ENCODE peak calls at places on chromosomes 1 and 21, in four cellular contexts. B, U, Y and O are unnamed samples.

GRCh38 chr21:32308696-32309095 is 10.0 kb downstream of the MRAP start:
- DNase-seq in Y (no peak), U (peak; percentile 39), B (no peak), O (no peak)

GRCh38 chr1:240619901-240620621 is 8.1 kb upstream of the GREM2 start:
- DNase-seq in B (no peak), Y (no peak), U (no peak), O (no peak)

GRCh38 chr21:36113647-36114428 is 21.0 kb upstream of the CBR3 start:
- DNase-seq in U (no peak), Y (no peak), B (peak; percentile 70), O (no peak)

GRCh38 chr1:161379071-161379470 is 11.4 kb upstream of the CFAP126 start:
- DNase-seq in B (no peak), U (no peak), Y (no peak), O (no peak)

GRCh38 chr1:2505461-2505994 is 20.9 kb downstream of the PANK4 start:
- DNase-seq in U (no peak), B (no peak), Y (no peak), O (no peak)

GRCh38 chr1:153963850-153964331 is 554 bp upstream of the SLC39A1 start:
- DNase-seq in U (peak; percentile 83), Y (no peak), B (peak; percentile 52), O (peak; percentile 71)

GRCh38 chr1:87017994-87018672 is 103.7 kb downstream of the HS2ST1 start:
- DNase-seq in B (no peak), Y (no peak), U (no peak), O (no peak)

GRCh38 chr1:206583461-206584264 is 28.6 kb downstream of the EIF2D start:
- DNase-seq in U (peak; percentile 91), Y (no peak), B (peak; percentile 55), O (peak; percentile 91)

GRCh38 chr1:24339996-24340395 is 20.8 kb downstream of the GRHL3 start:
- DNase-seq in Y (no peak), U (no peak), B (no peak), O (no peak)

GRCh38 chr1:5992814-5993552 is 758 bp upstream of the NPHP4 start:
- DNase-seq in U (no peak), B (no peak), Y (no peak), O (peak; percentile 69)

GRCh38 chr21:38798481-38798882 is 7.2 kb upstream of the ETS2 start:
- DNase-seq in Y (no peak), U (no peak), B (no peak), O (peak; percentile 81)

GRCh38 chr1:33660244-33660643 is 187.8 kb downstream of the ZSCAN20 start:
- DNase-seq in Y (no peak), B (no peak), U (no peak), O (no peak)

GRCh38 chr1:178645157-178645825 is 79.8 kb upstream of the RALGPS2 start:
- DNase-seq in Y (no peak), B (no peak), U (no peak), O (no peak)

GRCh38 chr1:23394664-23395063 is 25.0 kb upstream of the ZNF436 start:
- DNase-seq in U (peak; percentile 51), B (no peak), Y (no peak), O (no peak)

GRCh38 chr1:85344256-85344694 is 67.8 kb upstream of the BCL10 start:
- DNase-seq in B (peak; percentile 44), U (no peak), Y (no peak), O (peak; percentile 57)

GRCh38 chr1:47249755-47250154 is 17.7 kb upstream of the TAL1 start:
- DNase-seq in B (no peak), U (no peak), Y (no peak), O (no peak)

GRCh38 chr1:208086116-208086515 is 158.1 kb downstream of the PLXNA2 start:
- DNase-seq in B (no peak), U (no peak), Y (no peak), O (no peak)

GRCh38 chr1:109625601-109626560 is 6.2 kb downstream of the AMPD2 start:
- DNase-seq in B (no peak), Y (no peak), U (peak; percentile 40), O (no peak)

GRCh38 chr1:27350673-27351540 is 9.1 kb downstream of the SYTL1 start:
- DNase-seq in B (peak; percentile 66), Y (no peak), U (peak; percentile 93), O (peak; percentile 88)

GRCh38 chr1:203926025-203926540 is 64.7 kb downstream of the SNRPE start:
- DNase-seq in U (no peak), Y (no peak), B (no peak), O (no peak)

GRCh38 chr1:162133566-162133965 is 64.1 kb downstream of the NOS1AP start:
- DNase-seq in Y (no peak), U (no peak), B (no peak), O (no peak)

GRCh38 chr1:239858058-239858457 is 233.6 kb upstream of the FMN2 start:
- DNase-seq in Y (no peak), B (no peak), U (no peak), O (no peak)

GRCh38 chr1:147581459-147581858 is 40.2 kb downstream of the BCL9 start:
- DNase-seq in U (no peak), B (no peak), Y (no peak), O (no peak)

GRCh38 chr1:24872446-24872845 is 57.6 kb downstream of the RUNX3 start:
- DNase-seq in B (no peak), Y (no peak), U (no peak), O (no peak)

GRCh38 chr1:81559662-81560350 is 240.9 kb upstream of the ADGRL2 start:
- DNase-seq in U (no peak), Y (no peak), B (no peak), O (no peak)

GRCh38 chr1:12405325-12406217 is 175.7 kb downstream of the VPS13D start:
- DNase-seq in U (no peak), Y (no peak), B (peak; percentile 82), O (peak; percentile 51)

GRCh38 chr1:96510911-96511310 is 210.7 kb upstream of the PTBP2 start:
- DNase-seq in U (no peak), Y (no peak), B (no peak), O (no peak)

GRCh38 chr1:47623174-47623940 is 185.5 kb downstream of the FOXD2 start:
- DNase-seq in Y (no peak), U (no peak), B (no peak), O (no peak)

GRCh38 chr1:184485731-184486723 is 99.2 kb downstream of the C1orf21 start:
- DNase-seq in Y (no peak), B (no peak), U (no peak), O (no peak)

GRCh38 chr1:182602945-182603645 is 1.1 kb downstream of the RGS16 start:
- DNase-seq in Y (no peak), B (no peak), U (no peak), O (no peak)

GRCh38 chr21:25283720-25284119 is 323.6 kb downstream of the MRPL39 start:
- DNase-seq in U (no peak), Y (no peak), B (peak; percentile 0), O (no peak)

GRCh38 chr1:30661311-30661710 is 62.1 kb downstream of the MATN1 start:
- DNase-seq in B (no peak), U (no peak), Y (no peak), O (no peak)

GRCh38 chr1:226066415-226067077 is 4.0 kb downstream of the H3-3A start:
- DNase-seq in U (no peak), B (no peak), Y (no peak), O (no peak)

GRCh38 chr1:44355582-44356305 is 687 bp upstream of the ERI3 start:
- DNase-seq in Y (no peak), B (no peak), U (no peak), O (no peak)

GRCh38 chr1:2049517-2050481 is at the start of gene PRKCZ:
- DNase-seq in U (peak; percentile 97), Y (peak; percentile 28), B (peak; percentile 87), O (peak; percentile 74)

GRCh38 chr21:15893902-15894301 is 164.1 kb downstream of the USP25 start:
- DNase-seq in U (no peak), B (no peak), Y (no peak), O (no peak)

DNA sequence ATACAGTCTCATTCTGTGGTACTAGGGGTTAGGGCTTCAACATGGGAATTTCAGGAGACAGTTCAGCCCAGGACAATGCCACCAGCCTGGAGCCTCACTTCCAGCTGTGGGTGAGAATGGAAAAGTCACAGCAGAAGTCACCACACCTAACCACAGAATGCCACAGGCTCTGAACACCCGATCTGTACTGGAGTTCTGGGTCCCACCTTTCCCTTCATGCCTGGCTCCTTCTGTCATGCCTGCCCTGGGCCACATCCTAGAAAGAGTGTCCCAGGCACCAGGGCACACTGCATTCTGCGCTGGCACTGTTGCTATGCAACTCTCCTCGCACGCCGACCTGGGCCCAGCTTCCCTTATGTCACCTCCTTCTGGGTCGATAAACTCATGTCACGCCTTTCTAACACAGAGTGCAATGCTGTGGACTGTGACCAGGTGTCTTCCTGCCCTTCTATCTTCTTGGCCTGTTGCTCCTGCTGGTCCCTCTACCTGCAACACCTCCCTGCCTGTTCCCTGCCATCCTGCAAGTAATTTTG is 21.2 kb downstream of the RCSD1 start:
- DNase-seq in Y (no peak), U (no peak), B (no peak), O (no peak)
- TF ChIP-seq BRCA1 in Y (no peak), U (no peak), B (no peak), O (no peak)

GRCh38 chr21:41973861-41974751 is 20.3 kb upstream of the C2CD2 start:
- DNase-seq in B (peak; percentile 50), U (peak; percentile 43), Y (no peak), O (no peak)
- TF ChIP-seq BRCA1 in B (no peak), U (no peak), Y (no peak), O (no peak)

DNA sequence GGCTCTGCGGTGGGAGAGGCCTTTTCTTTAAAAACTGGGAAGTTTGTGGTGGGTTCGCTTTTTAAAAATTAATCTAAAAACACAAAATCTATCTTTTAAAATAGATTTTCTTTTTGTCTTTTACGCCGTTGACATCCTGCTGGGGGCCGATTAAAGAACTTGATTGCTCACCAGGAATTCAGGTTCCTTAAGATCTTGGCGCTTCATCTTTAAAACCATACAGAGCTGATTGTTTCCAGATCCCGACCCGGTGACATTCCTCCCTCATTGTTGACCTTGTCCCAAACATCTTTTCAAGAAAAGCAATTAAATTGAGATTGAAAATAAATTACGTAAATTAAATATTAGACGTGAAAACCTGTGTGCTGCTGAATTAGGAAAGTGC is 546 bp upstream of the ZNF697 start:
- DNase-seq in Y (no peak), U (no peak), B (no peak), O (no peak)
- TF ChIP-seq BRCA1 in Y (no peak), U (no peak), B (no peak), O (no peak)

DNA sequence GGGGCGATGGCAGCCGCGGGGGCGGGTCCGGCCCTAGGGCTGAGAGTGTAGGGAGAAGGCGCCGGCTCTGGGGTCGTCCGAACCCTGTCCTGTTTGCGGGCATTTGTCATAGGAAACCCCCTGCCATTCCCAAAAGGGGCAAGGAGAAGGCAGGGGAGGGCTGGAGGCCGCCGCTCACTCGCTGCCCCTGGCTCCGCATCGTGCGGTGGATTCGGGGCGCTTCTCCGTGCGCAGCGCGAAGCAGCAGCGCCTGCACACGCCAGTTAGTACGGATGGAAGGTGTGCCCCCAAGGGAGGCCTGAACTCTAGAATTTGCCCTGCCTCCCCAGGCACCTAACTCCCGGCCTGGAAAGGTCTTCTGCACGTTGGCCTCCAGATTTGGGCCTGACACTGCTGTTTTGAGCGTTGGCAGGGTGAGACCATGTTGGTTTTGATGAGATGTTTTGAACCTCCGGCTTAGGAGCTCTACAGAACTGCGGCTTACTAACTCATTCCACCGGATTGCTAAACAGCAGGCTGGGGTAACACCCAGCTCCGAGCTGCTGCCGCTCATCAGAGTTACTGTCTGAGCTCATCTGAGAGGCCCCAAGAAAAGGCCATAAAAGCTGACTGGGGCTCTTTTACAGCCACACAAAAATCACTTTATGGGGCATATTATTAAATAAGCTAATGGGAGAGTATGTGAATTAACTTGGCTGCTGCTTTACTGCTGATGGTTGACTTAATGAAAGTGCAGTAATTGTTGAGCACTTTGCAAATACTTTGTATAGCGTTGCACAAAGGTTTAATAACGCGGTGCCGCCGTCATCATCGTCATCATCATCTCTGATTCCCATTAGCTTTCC is 987 bp downstream of the GPR137B start:
- DNase-seq in U (no peak), B (no peak), Y (no peak), O (no peak)
- TF ChIP-seq BRCA1 in U (no peak), B (no peak), Y (no peak), O (no peak)